ENCODE peak calls at places on chromosomes 5 and 9, in nine cellular contexts. O is naive thymus-derived CD4-positive, alpha-beta T cell; R is fibroblast of mammary gland; G is adrenal gland; V is upper lobe of right lung; W is lower lobe of right lung; Y is dorsolateral prefrontal cortex; E is HCT116; H is right cardiac atrium. U is an unnamed sample.

GRCh38 chr5:368162-369084 is 46.9 kb downstream of the AHRR start:
- DNase-seq in O (no peak), R (peak), G (peak), V (peak), W (peak), Y (no peak), E (no peak), H (no peak), U (peak)

GRCh38 chr9:97397220-97397619 is 14.7 kb upstream of the TDRD7 start:
- DNase-seq in O (no peak), R (peak), G (no peak), V (no peak), W (no peak), Y (no peak), E (no peak), H (no peak), U (no peak)

GRCh38 chr5:98630621-98631020 is 142.8 kb upstream of the RGMB start:
- DNase-seq in O (no peak), R (no peak), G (no peak), V (no peak), W (no peak), Y (no peak), E (no peak), H (no peak), U (no peak)

GRCh38 chr9:35481347-35481975 is 8.4 kb upstream of the RUSC2 start:
- DNase-seq in O (peak), R (peak), G (peak), V (no peak), W (no peak), Y (no peak), E (peak), H (no peak), U (peak)

GRCh38 chr5:106873558-106873957 is 797.2 kb downstream of the EFNA5 start:
- DNase-seq in O (no peak), R (no peak), G (no peak), V (no peak), W (no peak), Y (no peak), E (no peak), H (peak), U (no peak)

GRCh38 chr9:68552700-68553099 is 12.0 kb upstream of the TMEM252 start:
- DNase-seq in O (no peak), R (peak), G (no peak), V (no peak), W (no peak), Y (no peak), E (no peak), H (no peak), U (no peak)

GRCh38 chr5:126531543-126532120 is 63.4 kb downstream of the ALDH7A1 start:
- DNase-seq in O (no peak), R (peak), G (no peak), V (no peak), W (no peak), Y (no peak), E (no peak), H (no peak), U (peak)

GRCh38 chr9:2939368-2939767 is 95.5 kb upstream of the PUM3 start:
- DNase-seq in O (no peak), R (no peak), G (no peak), V (no peak), W (no peak), Y (no peak), E (no peak), H (no peak), U (no peak)

GRCh38 chr9:80932947-80933346 is 756.4 kb downstream of the TLE1 start:
- DNase-seq in O (no peak), R (no peak), G (no peak), V (no peak), W (no peak), Y (no peak), E (no peak), H (no peak), U (no peak)

GRCh38 chr5:160508780-160509361 is 87.2 kb downstream of the PTTG1 start:
- DNase-seq in O (peak), R (peak), G (peak), V (no peak), W (no peak), Y (no peak), E (peak), H (no peak), U (peak)

GRCh38 chr9:130288393-130288792 is 22.8 kb downstream of the HMCN2 start:
- DNase-seq in O (no peak), R (no peak), G (no peak), V (peak), W (no peak), Y (no peak), E (no peak), H (no peak), U (no peak)

GRCh38 chr5:58071566-58071965 is 388.3 kb downstream of the PLK2 start:
- DNase-seq in O (no peak), R (no peak), G (peak), V (no peak), W (no peak), Y (no peak), E (no peak), H (peak), U (no peak)

GRCh38 chr9:30382271-30382670 is 2002.2 kb upstream of the ACO1 start:
- DNase-seq in O (no peak), R (peak), G (no peak), V (no peak), W (no peak), Y (no peak), E (no peak), H (no peak), U (no peak)

GRCh38 chr5:124980174-124980941 is 233.9 kb upstream of the ZNF608 start:
- DNase-seq in O (no peak), R (no peak), G (no peak), V (no peak), W (no peak), Y (no peak), E (no peak), H (no peak), U (no peak)

GRCh38 chr5:84825616-84826015 is 440.9 kb upstream of the EDIL3 start:
- DNase-seq in O (no peak), R (no peak), G (no peak), V (no peak), W (no peak), Y (no peak), E (no peak), H (no peak), U (no peak)

GRCh38 chr5:168712280-168712924 is 133.2 kb upstream of the PANK3 start:
- DNase-seq in O (no peak), R (peak), G (no peak), V (no peak), W (no peak), Y (no peak), E (peak), H (no peak), U (peak)

GRCh38 chr9:131330814-131331600 is 41.5 kb downstream of the PLPP7 start:
- DNase-seq in O (no peak), R (no peak), G (no peak), V (peak), W (peak), Y (no peak), E (no peak), H (peak), U (no peak)

GRCh38 chr5:138626333-138626944 is 51.2 kb upstream of the HSPA9 start:
- DNase-seq in O (no peak), R (peak), G (peak), V (no peak), W (no peak), Y (no peak), E (no peak), H (no peak), U (no peak)

GRCh38 chr5:96699186-96699820 is 37.1 kb downstream of the CAST start:
- DNase-seq in O (no peak), R (peak), G (no peak), V (no peak), W (no peak), Y (no peak), E (no peak), H (no peak), U (no peak)

GRCh38 chr9:119092125-119092524 is 277.1 kb downstream of the BRINP1 start:
- DNase-seq in O (no peak), R (peak), G (no peak), V (no peak), W (no peak), Y (no peak), E (no peak), H (no peak), U (no peak)

GRCh38 chr5:64807505-64807904 is 38.8 kb downstream of the CWC27 start:
- DNase-seq in O (no peak), R (peak), G (no peak), V (no peak), W (no peak), Y (no peak), E (no peak), H (no peak), U (no peak)

GRCh38 chr5:51034501-51034900 is 348.7 kb upstream of the ISL1 start:
- DNase-seq in O (no peak), R (no peak), G (no peak), V (no peak), W (no peak), Y (no peak), E (no peak), H (no peak), U (no peak)

GRCh38 chr5:32020271-32020670 is 153.8 kb downstream of the GOLPH3 start:
- DNase-seq in O (peak), R (no peak), G (no peak), V (no peak), W (no peak), Y (no peak), E (no peak), H (no peak), U (no peak)
- H3K4me3 ChIP-seq in O (peak), R (no peak), G (no peak), V (peak), W (peak), Y (no peak), E (no peak), H (peak), U (no peak)

GRCh38 chr9:135958485-135958884 is 2.7 kb downstream of the UBAC1 start:
- DNase-seq in O (no peak), R (no peak), G (no peak), V (no peak), W (no peak), Y (no peak), E (no peak), H (peak), U (no peak)
- H3K4me3 ChIP-seq in O (no peak), R (no peak), G (no peak), V (no peak), W (no peak), Y (no peak), E (no peak), H (no peak), U (no peak)

DNA sequence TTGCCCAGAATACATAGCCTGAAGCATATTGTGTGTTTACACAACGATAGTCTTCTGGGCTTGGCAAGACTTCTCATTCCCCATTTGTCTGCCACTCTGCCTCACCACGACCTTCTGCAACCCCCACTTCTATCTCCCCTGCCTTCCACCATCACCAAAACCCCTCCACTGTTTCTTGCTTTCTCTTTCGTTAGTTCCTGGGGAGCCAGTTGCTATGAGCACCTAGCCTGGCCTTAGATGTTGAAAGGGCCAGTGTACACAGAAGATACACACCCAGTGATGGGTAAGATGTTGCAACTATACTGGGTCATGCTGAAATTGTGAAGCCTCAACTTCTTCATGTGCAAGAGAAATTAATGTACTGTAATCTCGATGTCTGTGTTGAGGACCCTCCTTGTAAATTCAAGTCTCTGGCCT is 961 bp upstream of the RNF145 start:
- DNase-seq in O (no peak), R (no peak), G (no peak), V (no peak), W (no peak), Y (no peak), E (no peak), H (no peak), U (no peak)
- H3K4me3 ChIP-seq in O (peak), R (no peak), G (no peak), V (peak), W (peak), Y (peak), E (peak), H (no peak), U (no peak)

GRCh38 chr9:92607773-92608172 is 62.2 kb downstream of the IPPK start:
- DNase-seq in O (no peak), R (peak), G (no peak), V (no peak), W (no peak), Y (no peak), E (no peak), H (no peak), U (no peak)

GRCh38 chr9:92609142-92609500 is 60.8 kb downstream of the IPPK start:
- DNase-seq in O (no peak), R (no peak), G (no peak), V (no peak), W (no peak), Y (no peak), E (no peak), H (no peak), U (no peak)

GRCh38 chr9:92608221-92609141 is 61.5 kb downstream of the IPPK start:
- DNase-seq in O (no peak), R (peak), G (no peak), V (no peak), W (no peak), Y (no peak), E (no peak), H (peak), U (no peak)

GRCh38 chr9:92605224-92605623 is 64.7 kb downstream of the IPPK start:
- DNase-seq in O (no peak), R (no peak), G (no peak), V (no peak), W (no peak), Y (no peak), E (no peak), H (no peak), U (no peak)

GRCh38 chr9:92607088-92607487 is 62.8 kb downstream of the IPPK start:
- DNase-seq in O (no peak), R (peak), G (no peak), V (no peak), W (no peak), Y (no peak), E (no peak), H (no peak), U (peak)
- H3K4me3 ChIP-seq in O (no peak), R (no peak), G (no peak), V (no peak), W (no peak), Y (no peak), E (no peak), H (no peak), U (no peak)

DNA sequence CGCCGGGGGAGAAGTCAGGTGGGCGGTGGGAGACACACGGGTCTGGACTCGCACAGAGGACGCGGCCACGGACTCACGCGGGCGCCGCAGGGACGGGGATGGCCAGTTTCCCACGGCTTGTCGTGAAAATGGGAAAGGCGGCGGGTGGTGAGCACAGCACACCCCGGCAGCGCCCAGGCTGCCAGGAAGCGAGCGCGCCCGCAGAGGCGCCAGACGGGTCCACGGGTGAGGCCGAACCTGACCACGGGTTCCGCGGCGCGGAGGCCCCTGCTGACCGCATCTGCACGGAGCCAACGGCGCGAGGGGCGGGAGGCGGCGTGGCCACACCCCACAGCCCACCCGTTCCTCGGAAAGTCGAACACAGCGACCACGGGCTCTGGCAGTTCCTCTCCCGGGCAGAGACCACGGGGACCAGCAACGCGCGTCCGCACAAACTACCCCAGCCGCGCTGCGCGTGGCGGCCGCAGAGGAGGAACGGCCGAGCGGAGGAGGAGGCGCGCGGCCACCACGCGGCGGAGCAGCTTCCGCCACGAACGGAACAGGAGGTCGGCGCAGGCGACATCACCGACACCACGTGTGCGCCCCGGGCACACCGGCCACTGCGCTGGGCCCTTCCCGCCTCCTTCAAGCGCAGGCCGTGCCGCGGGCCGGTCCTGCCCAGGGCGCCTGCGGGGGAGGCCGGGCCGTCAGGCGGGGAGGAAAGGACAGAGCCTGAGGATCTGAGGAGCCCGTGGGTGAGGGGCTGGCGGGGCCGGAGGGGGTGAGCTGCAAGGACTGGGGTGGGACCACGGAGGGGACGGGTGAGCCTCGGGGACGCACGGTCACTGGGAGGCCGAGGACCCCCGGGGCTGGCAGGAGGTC is 5.6 kb downstream of the EXD3 start:
- DNase-seq in O (no peak), R (no peak), G (no peak), V (no peak), W (peak), Y (no peak), E (no peak), H (peak), U (no peak)
- H3K4me3 ChIP-seq in O (no peak), R (no peak), G (no peak), V (peak), W (peak), Y (peak), E (no peak), H (no peak), U (no peak)

DNA sequence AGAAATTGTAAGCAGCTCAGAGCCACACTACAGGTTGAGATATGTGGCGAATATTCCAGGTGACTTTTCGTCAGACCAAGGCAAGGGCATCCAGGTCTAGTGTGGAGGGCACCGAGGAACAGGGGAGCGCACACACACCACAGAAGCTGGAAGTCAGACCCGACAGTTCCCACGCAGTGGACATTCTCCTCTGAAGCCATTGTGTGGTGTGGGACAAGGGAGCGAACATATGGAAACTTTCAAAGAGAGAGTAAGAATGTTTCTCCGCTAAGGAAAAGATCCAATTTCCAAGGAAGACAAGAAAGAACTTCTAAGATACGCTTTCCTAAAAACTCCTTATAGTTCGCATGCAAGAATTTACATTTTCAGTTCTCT is 141.4 kb upstream of the OTULINL start:
- DNase-seq in O (no peak), R (no peak), G (no peak), V (no peak), W (no peak), Y (no peak), E (no peak), H (no peak), U (no peak)
- H3K4me3 ChIP-seq in O (no peak), R (peak), G (no peak), V (peak), W (no peak), Y (peak), E (no peak), H (peak), U (no peak)

DNA sequence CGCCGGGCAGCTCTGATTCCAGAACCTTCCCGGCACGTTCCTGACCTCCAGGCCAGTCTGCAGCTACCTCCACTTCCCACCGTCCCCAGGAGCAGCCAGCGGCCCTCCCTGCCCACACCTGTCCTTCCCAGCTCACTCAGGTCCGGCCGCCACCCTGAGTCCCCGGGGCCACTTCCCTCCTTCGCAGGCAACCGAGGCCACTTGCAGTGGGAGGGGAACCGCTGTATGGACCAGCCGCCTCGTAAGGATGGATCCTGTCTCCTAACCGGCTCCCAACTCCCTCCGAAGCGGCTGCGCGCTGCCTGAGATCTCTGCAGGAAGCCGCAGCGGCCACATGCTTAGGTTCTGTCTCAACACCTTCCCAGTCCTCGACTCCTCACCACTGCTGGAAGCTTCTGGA is 7.5 kb downstream of the TMEM250 start:
- DNase-seq in O (no peak), R (no peak), G (no peak), V (no peak), W (no peak), Y (no peak), E (no peak), H (peak), U (no peak)
- H3K4me3 ChIP-seq in O (no peak), R (no peak), G (no peak), V (no peak), W (no peak), Y (no peak), E (no peak), H (no peak), U (no peak)

GRCh38 chr5:40478766-40479165 is 200.9 kb upstream of the PTGER4 start:
- DNase-seq in O (no peak), R (no peak), G (no peak), V (no peak), W (no peak), Y (no peak), E (no peak), H (no peak), U (no peak)
- H3K4me3 ChIP-seq in O (no peak), R (no peak), G (no peak), V (no peak), W (no peak), Y (no peak), E (no peak), H (no peak), U (no peak)

DNA sequence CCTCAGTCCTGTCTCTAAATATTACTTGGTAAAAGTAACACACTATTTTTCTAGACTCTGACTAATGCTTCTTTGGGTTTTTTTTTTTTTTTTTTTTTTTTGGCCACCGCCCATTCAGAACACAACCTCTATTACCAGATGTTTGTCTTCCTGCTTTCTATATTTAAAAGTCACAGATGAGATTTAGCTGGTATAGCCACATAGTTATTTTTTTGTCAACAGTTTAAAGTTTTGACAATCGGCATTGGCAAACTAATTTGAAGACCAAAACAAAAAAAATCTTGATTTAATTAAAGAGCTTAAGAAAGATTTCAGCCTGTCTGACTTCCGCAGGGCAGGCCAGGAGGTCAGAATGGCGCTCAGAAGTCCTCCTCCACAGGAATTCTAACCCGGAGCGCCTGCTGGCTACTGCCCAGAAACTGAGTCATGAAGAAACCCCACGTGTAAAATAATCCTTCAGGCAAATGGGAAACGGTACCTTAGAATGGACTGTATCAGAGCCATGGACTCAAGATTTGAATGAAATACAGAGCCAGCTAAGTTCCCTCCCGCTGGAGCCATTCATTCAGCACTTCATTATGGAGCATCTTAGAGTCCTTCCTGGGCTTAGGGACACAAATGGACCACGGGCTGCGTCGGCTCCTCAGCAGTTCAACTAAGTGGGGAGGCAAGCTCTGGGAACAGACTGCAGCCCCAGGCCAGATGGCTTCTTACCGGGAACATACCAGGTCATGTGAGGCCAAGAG is 55.6 kb downstream of the PTPDC1 start:
- DNase-seq in O (no peak), R (peak), G (peak), V (peak), W (peak), Y (no peak), E (peak), H (peak), U (peak)
- H3K4me3 ChIP-seq in O (no peak), R (peak), G (no peak), V (no peak), W (no peak), Y (peak), E (peak), H (no peak), U (no peak)